ENCODE peak calls at places on chromosomes 6 and 20, in seven cellular contexts. Y is KBM-7, V is A549, O is brain microvascular endothelial cell, K is NCI-H1105, F is activated T-cell treated with anti-CD3 and anti-CD28 coated beads for 48 hours, Z is HFFc6. D is an unnamed sample.

GRCh38 chr6:36686668-36687513 is 8.4 kb downstream of the CDKN1A start:
- DNase-seq in Y (peak; percentile 68), V (no peak), O (no peak), K (no peak), F (no peak), Z (no peak), D (no peak)

GRCh38 chr6:43278524-43279078 is 19.5 kb upstream of the SLC22A7 start:
- DNase-seq in Y (no peak), V (peak; percentile 50), O (no peak), K (no peak), F (no peak), Z (peak; percentile 53), D (no peak)

GRCh38 chr20:59458645-59459044 is 145.7 kb upstream of the PHACTR3 start:
- DNase-seq in Y (no peak), V (no peak), O (no peak), K (no peak), F (no peak), Z (no peak), D (no peak)

GRCh38 chr6:163738304-163738703 is 323.8 kb downstream of the QKI start:
- DNase-seq in Y (no peak), V (no peak), O (no peak), K (no peak), F (no peak), Z (no peak), D (no peak)

GRCh38 chr6:47789553-47789952 is 7.7 kb downstream of the OPN5 start:
- DNase-seq in Y (no peak), V (no peak), O (no peak), K (no peak), F (no peak), Z (no peak), D (no peak)

GRCh38 chr6:40779399-40779798 is 192.2 kb upstream of the LRFN2 start:
- DNase-seq in Y (no peak), V (no peak), O (peak; percentile 57), K (no peak), F (no peak), Z (peak; percentile 80), D (no peak)

GRCh38 chr6:39517763-39518162 is 195.3 kb upstream of the KCNK16 start:
- DNase-seq in Y (no peak), V (no peak), O (peak; percentile 14), K (no peak), F (no peak), Z (no peak), D (no peak)

GRCh38 chr20:49769125-49769581 is 43.5 kb upstream of the SLC9A8 start:
- DNase-seq in Y (no peak), V (no peak), O (no peak), K (no peak), F (no peak), Z (no peak), D (no peak)

GRCh38 chr6:91141352-91141751 is 554.5 kb upstream of the MAP3K7 start:
- DNase-seq in Y (peak; percentile 58), V (no peak), O (no peak), K (no peak), F (no peak), Z (no peak), D (no peak)

GRCh38 chr6:1761472-1761871 is 151.8 kb downstream of the FOXC1 start:
- DNase-seq in Y (no peak), V (no peak), O (no peak), K (peak; percentile 70), F (no peak), Z (no peak), D (no peak)

GRCh38 chr6:135475292-135475886 is 22.2 kb downstream of the AHI1 start:
- DNase-seq in Y (no peak), V (no peak), O (no peak), K (no peak), F (no peak), Z (peak; percentile 40), D (no peak)

GRCh38 chr6:92779758-92780157 is 639.6 kb downstream of the EPHA7 start:
- DNase-seq in Y (no peak), V (no peak), O (peak; percentile 33), K (peak; percentile 92), F (no peak), Z (no peak), D (no peak)

GRCh38 chr6:31948306-31948705 is 2.4 kb downstream of the CFB start:
- DNase-seq in Y (no peak), V (no peak), O (no peak), K (no peak), F (no peak), Z (no peak), D (no peak)

GRCh38 chr6:88536056-88536455 is 369.9 kb upstream of the CNR1 start:
- DNase-seq in Y (no peak), V (no peak), O (no peak), K (no peak), F (no peak), Z (no peak), D (no peak)

GRCh38 chr6:78611097-78611625 is 256.2 kb upstream of the IRAK1BP1 start:
- DNase-seq in Y (no peak), V (no peak), O (no peak), K (no peak), F (no peak), Z (no peak), D (no peak)

GRCh38 chr6:139588076-139588639 is 213.7 kb upstream of the CITED2 start:
- DNase-seq in Y (no peak), V (no peak), O (peak; percentile 76), K (peak; percentile 92), F (no peak), Z (peak; percentile 55), D (no peak)

GRCh38 chr6:17986656-17987575 is 519 bp downstream of the KIF13A start:
- DNase-seq in Y (peak; percentile 69), V (peak; percentile 47), O (peak; percentile 36), K (peak; percentile 10), F (no peak), Z (peak; percentile 28), D (no peak)

GRCh38 chr20:45138451-45139300 is 14.4 kb upstream of the WFDC12 start:
- DNase-seq in Y (peak; percentile 67), V (peak; percentile 59), O (no peak), K (no peak), F (peak; percentile 79), Z (no peak), D (no peak)

D was measured in ascending aorta.